ENCODE peak calls at places on chromosome X, in nine cellular contexts. One of them, this sample, is unnamed.

GRCh38 chrX:45747905-45748304 is 547.2 kb upstream of the DIPK2B start:
- DNase-seq in Caki2: no peak
- DNase-seq in fibroblast of pulmonary artery: no peak
- DNase-seq in stimulated activated CD4-positive, alpha-beta T cell treated with anti-CD3 and anti-CD28 coated beads, Interleukin-12 subunit alpha, Interleukin-12 subunit beta, amount 100 ng/mL, for 4 hours: no peak
- DNase-seq in GM04504: no peak
- DNase-seq in pancreas: no peak
- DNase-seq in HuH-7.5: no peak
- DNase-seq in DMS 273 treated with DMSO at 0.1 percent for 48 hours: no peak
- DNase-seq in ecto neural progenitor cell: no peak
- DNase-seq in this sample: no peak

GRCh38 chrX:135484636-135485289 is 35.7 kb upstream of the INTS6L start:
- DNase-seq in Caki2: peak; percentile 18
- DNase-seq in fibroblast of pulmonary artery: peak; percentile 68
- DNase-seq in stimulated activated CD4-positive, alpha-beta T cell treated with anti-CD3 and anti-CD28 coated beads, Interleukin-12 subunit alpha, Interleukin-12 subunit beta, amount 100 ng/mL, for 4 hours: no peak
- DNase-seq in GM04504: peak; percentile 12
- DNase-seq in pancreas: no peak
- DNase-seq in HuH-7.5: no peak
- DNase-seq in DMS 273 treated with DMSO at 0.1 percent for 48 hours: peak; percentile 24
- DNase-seq in ecto neural progenitor cell: no peak
- DNase-seq in this sample: peak; percentile 12

GRCh38 chrX:7996414-7996813 is 69.2 kb upstream of the PNPLA4 start:
- DNase-seq in Caki2: peak; percentile 8
- DNase-seq in fibroblast of pulmonary artery: peak; percentile 49
- DNase-seq in stimulated activated CD4-positive, alpha-beta T cell treated with anti-CD3 and anti-CD28 coated beads, Interleukin-12 subunit alpha, Interleukin-12 subunit beta, amount 100 ng/mL, for 4 hours: no peak
- DNase-seq in GM04504: no peak
- DNase-seq in pancreas: no peak
- DNase-seq in HuH-7.5: no peak
- DNase-seq in DMS 273 treated with DMSO at 0.1 percent for 48 hours: peak; percentile 42
- DNase-seq in ecto neural progenitor cell: no peak
- DNase-seq in this sample: peak; percentile 34

GRCh38 chrX:134074151-134074550 is 88.8 kb upstream of the GPC3 start:
- DNase-seq in Caki2: no peak
- DNase-seq in fibroblast of pulmonary artery: no peak
- DNase-seq in stimulated activated CD4-positive, alpha-beta T cell treated with anti-CD3 and anti-CD28 coated beads, Interleukin-12 subunit alpha, Interleukin-12 subunit beta, amount 100 ng/mL, for 4 hours: no peak
- DNase-seq in GM04504: no peak
- DNase-seq in pancreas: no peak
- DNase-seq in HuH-7.5: peak; percentile 1
- DNase-seq in DMS 273 treated with DMSO at 0.1 percent for 48 hours: no peak
- DNase-seq in ecto neural progenitor cell: no peak
- DNase-seq in this sample: no peak

GRCh38 chrX:17939724-17940123 is 78.6 kb upstream of the RAI2 start:
- DNase-seq in Caki2: no peak
- DNase-seq in fibroblast of pulmonary artery: no peak
- DNase-seq in stimulated activated CD4-positive, alpha-beta T cell treated with anti-CD3 and anti-CD28 coated beads, Interleukin-12 subunit alpha, Interleukin-12 subunit beta, amount 100 ng/mL, for 4 hours: no peak
- DNase-seq in GM04504: no peak
- DNase-seq in pancreas: peak; percentile 22
- DNase-seq in HuH-7.5: no peak
- DNase-seq in DMS 273 treated with DMSO at 0.1 percent for 48 hours: no peak
- DNase-seq in ecto neural progenitor cell: no peak
- DNase-seq in this sample: no peak

GRCh38 chrX:129981752-129982299 is 609 bp upstream of the BCORL1 start:
- DNase-seq in Caki2: no peak
- DNase-seq in fibroblast of pulmonary artery: no peak
- DNase-seq in stimulated activated CD4-positive, alpha-beta T cell treated with anti-CD3 and anti-CD28 coated beads, Interleukin-12 subunit alpha, Interleukin-12 subunit beta, amount 100 ng/mL, for 4 hours: no peak
- DNase-seq in GM04504: no peak
- DNase-seq in pancreas: peak; percentile 25
- DNase-seq in HuH-7.5: no peak
- DNase-seq in DMS 273 treated with DMSO at 0.1 percent for 48 hours: no peak
- DNase-seq in ecto neural progenitor cell: no peak
- DNase-seq in this sample: no peak

GRCh38 chrX:69093960-69094935 is 71.0 kb downstream of the PJA1 start:
- DNase-seq in Caki2: peak; percentile 23
- DNase-seq in fibroblast of pulmonary artery: peak; percentile 70
- DNase-seq in stimulated activated CD4-positive, alpha-beta T cell treated with anti-CD3 and anti-CD28 coated beads, Interleukin-12 subunit alpha, Interleukin-12 subunit beta, amount 100 ng/mL, for 4 hours: no peak
- DNase-seq in GM04504: peak; percentile 12
- DNase-seq in pancreas: no peak
- DNase-seq in HuH-7.5: peak; percentile 34
- DNase-seq in DMS 273 treated with DMSO at 0.1 percent for 48 hours: peak; percentile 20
- DNase-seq in ecto neural progenitor cell: peak; percentile 61
- DNase-seq in this sample: peak; percentile 62

GRCh38 chrX:123993326-123993725 is 31.8 kb downstream of the STAG2 start:
- DNase-seq in Caki2: no peak
- DNase-seq in fibroblast of pulmonary artery: peak; percentile 63
- DNase-seq in stimulated activated CD4-positive, alpha-beta T cell treated with anti-CD3 and anti-CD28 coated beads, Interleukin-12 subunit alpha, Interleukin-12 subunit beta, amount 100 ng/mL, for 4 hours: no peak
- DNase-seq in GM04504: peak; percentile 16
- DNase-seq in pancreas: no peak
- DNase-seq in HuH-7.5: no peak
- DNase-seq in DMS 273 treated with DMSO at 0.1 percent for 48 hours: no peak
- DNase-seq in ecto neural progenitor cell: no peak
- DNase-seq in this sample: no peak

GRCh38 chrX:17812763-17813162 is 48.3 kb downstream of the RAI2 start:
- DNase-seq in Caki2: no peak
- DNase-seq in fibroblast of pulmonary artery: peak; percentile 1
- DNase-seq in stimulated activated CD4-positive, alpha-beta T cell treated with anti-CD3 and anti-CD28 coated beads, Interleukin-12 subunit alpha, Interleukin-12 subunit beta, amount 100 ng/mL, for 4 hours: no peak
- DNase-seq in GM04504: no peak
- DNase-seq in pancreas: no peak
- DNase-seq in HuH-7.5: no peak
- DNase-seq in DMS 273 treated with DMSO at 0.1 percent for 48 hours: no peak
- DNase-seq in ecto neural progenitor cell: no peak
- DNase-seq in this sample: no peak

GRCh38 chrX:82230013-82230412 is 1028.1 kb downstream of the SH3BGRL start:
- DNase-seq in Caki2: no peak
- DNase-seq in fibroblast of pulmonary artery: no peak
- DNase-seq in stimulated activated CD4-positive, alpha-beta T cell treated with anti-CD3 and anti-CD28 coated beads, Interleukin-12 subunit alpha, Interleukin-12 subunit beta, amount 100 ng/mL, for 4 hours: no peak
- DNase-seq in GM04504: no peak
- DNase-seq in pancreas: no peak
- DNase-seq in HuH-7.5: no peak
- DNase-seq in DMS 273 treated with DMSO at 0.1 percent for 48 hours: no peak
- DNase-seq in ecto neural progenitor cell: no peak
- DNase-seq in this sample: no peak

GRCh38 chrX:55839480-55839879 is 121.9 kb downstream of the RRAGB start:
- DNase-seq in Caki2: peak; percentile 6
- DNase-seq in fibroblast of pulmonary artery: no peak
- DNase-seq in stimulated activated CD4-positive, alpha-beta T cell treated with anti-CD3 and anti-CD28 coated beads, Interleukin-12 subunit alpha, Interleukin-12 subunit beta, amount 100 ng/mL, for 4 hours: no peak
- DNase-seq in GM04504: no peak
- DNase-seq in pancreas: no peak
- DNase-seq in HuH-7.5: no peak
- DNase-seq in DMS 273 treated with DMSO at 0.1 percent for 48 hours: no peak
- DNase-seq in ecto neural progenitor cell: no peak
- DNase-seq in this sample: no peak

GRCh38 chrX:48083212-48083611 is 11.8 kb upstream of the ZNF630 start:
- DNase-seq in Caki2: peak; percentile 36
- DNase-seq in fibroblast of pulmonary artery: peak; percentile 60
- DNase-seq in stimulated activated CD4-positive, alpha-beta T cell treated with anti-CD3 and anti-CD28 coated beads, Interleukin-12 subunit alpha, Interleukin-12 subunit beta, amount 100 ng/mL, for 4 hours: peak; percentile 26
- DNase-seq in GM04504: no peak
- DNase-seq in pancreas: no peak
- DNase-seq in HuH-7.5: peak; percentile 17
- DNase-seq in DMS 273 treated with DMSO at 0.1 percent for 48 hours: peak; percentile 7
- DNase-seq in ecto neural progenitor cell: peak; percentile 48
- DNase-seq in this sample: peak; percentile 56

GRCh38 chrX:104330966-104331365 is 76.2 kb upstream of the ESX1 start:
- DNase-seq in Caki2: no peak
- DNase-seq in fibroblast of pulmonary artery: peak; percentile 50
- DNase-seq in stimulated activated CD4-positive, alpha-beta T cell treated with anti-CD3 and anti-CD28 coated beads, Interleukin-12 subunit alpha, Interleukin-12 subunit beta, amount 100 ng/mL, for 4 hours: no peak
- DNase-seq in GM04504: no peak
- DNase-seq in pancreas: no peak
- DNase-seq in HuH-7.5: no peak
- DNase-seq in DMS 273 treated with DMSO at 0.1 percent for 48 hours: no peak
- DNase-seq in ecto neural progenitor cell: no peak
- DNase-seq in this sample: no peak

GRCh38 chrX:154372612-154373022 is 1.8 kb downstream of the FLNA start:
- DNase-seq in Caki2: peak; percentile 89
- DNase-seq in fibroblast of pulmonary artery: no peak
- DNase-seq in stimulated activated CD4-positive, alpha-beta T cell treated with anti-CD3 and anti-CD28 coated beads, Interleukin-12 subunit alpha, Interleukin-12 subunit beta, amount 100 ng/mL, for 4 hours: no peak
- DNase-seq in GM04504: no peak
- DNase-seq in pancreas: no peak
- DNase-seq in HuH-7.5: no peak
- DNase-seq in DMS 273 treated with DMSO at 0.1 percent for 48 hours: no peak
- DNase-seq in ecto neural progenitor cell: no peak
- DNase-seq in this sample: no peak

GRCh38 chrX:85012098-85012497 is 8.4 kb downstream of the APOOL start:
- DNase-seq in Caki2: no peak
- DNase-seq in fibroblast of pulmonary artery: no peak
- DNase-seq in stimulated activated CD4-positive, alpha-beta T cell treated with anti-CD3 and anti-CD28 coated beads, Interleukin-12 subunit alpha, Interleukin-12 subunit beta, amount 100 ng/mL, for 4 hours: no peak
- DNase-seq in GM04504: no peak
- DNase-seq in pancreas: no peak
- DNase-seq in HuH-7.5: no peak
- DNase-seq in DMS 273 treated with DMSO at 0.1 percent for 48 hours: no peak
- DNase-seq in ecto neural progenitor cell: no peak
- DNase-seq in this sample: no peak

GRCh38 chrX:154482786-154483185 is 3.6 kb downstream of the UBL4A start:
- DNase-seq in Caki2: no peak
- DNase-seq in fibroblast of pulmonary artery: no peak
- DNase-seq in stimulated activated CD4-positive, alpha-beta T cell treated with anti-CD3 and anti-CD28 coated beads, Interleukin-12 subunit alpha, Interleukin-12 subunit beta, amount 100 ng/mL, for 4 hours: no peak
- DNase-seq in GM04504: no peak
- DNase-seq in pancreas: no peak
- DNase-seq in HuH-7.5: no peak
- DNase-seq in DMS 273 treated with DMSO at 0.1 percent for 48 hours: no peak
- DNase-seq in ecto neural progenitor cell: no peak
- DNase-seq in this sample: no peak

GRCh38 chrX:154349979-154350378 is 24.5 kb downstream of the FLNA start:
- DNase-seq in Caki2: no peak
- DNase-seq in fibroblast of pulmonary artery: no peak
- DNase-seq in stimulated activated CD4-positive, alpha-beta T cell treated with anti-CD3 and anti-CD28 coated beads, Interleukin-12 subunit alpha, Interleukin-12 subunit beta, amount 100 ng/mL, for 4 hours: no peak
- DNase-seq in GM04504: no peak
- DNase-seq in pancreas: peak; percentile 8
- DNase-seq in HuH-7.5: no peak
- DNase-seq in DMS 273 treated with DMSO at 0.1 percent for 48 hours: no peak
- DNase-seq in ecto neural progenitor cell: no peak
- DNase-seq in this sample: no peak

GRCh38 chrX:144494069-144494468 is 610.2 kb downstream of the UBE2NL start:
- DNase-seq in Caki2: no peak
- DNase-seq in fibroblast of pulmonary artery: no peak
- DNase-seq in stimulated activated CD4-positive, alpha-beta T cell treated with anti-CD3 and anti-CD28 coated beads, Interleukin-12 subunit alpha, Interleukin-12 subunit beta, amount 100 ng/mL, for 4 hours: no peak
- DNase-seq in GM04504: no peak
- DNase-seq in pancreas: no peak
- DNase-seq in HuH-7.5: no peak
- DNase-seq in DMS 273 treated with DMSO at 0.1 percent for 48 hours: no peak
- DNase-seq in ecto neural progenitor cell: no peak
- DNase-seq in this sample: no peak

GRCh38 chrX:82676386-82676785 is 831.7 kb upstream of the POU3F4 start:
- DNase-seq in Caki2: no peak
- DNase-seq in fibroblast of pulmonary artery: no peak
- DNase-seq in stimulated activated CD4-positive, alpha-beta T cell treated with anti-CD3 and anti-CD28 coated beads, Interleukin-12 subunit alpha, Interleukin-12 subunit beta, amount 100 ng/mL, for 4 hours: no peak
- DNase-seq in GM04504: no peak
- DNase-seq in pancreas: no peak
- DNase-seq in HuH-7.5: no peak
- DNase-seq in DMS 273 treated with DMSO at 0.1 percent for 48 hours: no peak
- DNase-seq in ecto neural progenitor cell: no peak
- DNase-seq in this sample: no peak

GRCh38 chrX:107678957-107679740 is 50.8 kb downstream of the PRPS1 start:
- DNase-seq in Caki2: peak; percentile 50
- DNase-seq in fibroblast of pulmonary artery: peak; percentile 87
- DNase-seq in stimulated activated CD4-positive, alpha-beta T cell treated with anti-CD3 and anti-CD28 coated beads, Interleukin-12 subunit alpha, Interleukin-12 subunit beta, amount 100 ng/mL, for 4 hours: peak; percentile 33
- DNase-seq in GM04504: peak; percentile 27
- DNase-seq in pancreas: no peak
- DNase-seq in HuH-7.5: no peak
- DNase-seq in DMS 273 treated with DMSO at 0.1 percent for 48 hours: no peak
- DNase-seq in ecto neural progenitor cell: no peak
- DNase-seq in this sample: no peak

GRCh38 chrX:50813843-50814661 is at the start of gene SHROOM4:
- DNase-seq in Caki2: peak; percentile 86
- DNase-seq in fibroblast of pulmonary artery: peak; percentile 67
- DNase-seq in stimulated activated CD4-positive, alpha-beta T cell treated with anti-CD3 and anti-CD28 coated beads, Interleukin-12 subunit alpha, Interleukin-12 subunit beta, amount 100 ng/mL, for 4 hours: no peak
- DNase-seq in GM04504: peak; percentile 10
- DNase-seq in pancreas: peak; percentile 22
- DNase-seq in HuH-7.5: no peak
- DNase-seq in DMS 273 treated with DMSO at 0.1 percent for 48 hours: no peak
- DNase-seq in ecto neural progenitor cell: peak; percentile 64
- DNase-seq in this sample: peak; percentile 79

GRCh38 chrX:13876652-13877051 is 59.8 kb upstream of the GPM6B start:
- DNase-seq in Caki2: no peak
- DNase-seq in fibroblast of pulmonary artery: peak; percentile 46
- DNase-seq in stimulated activated CD4-positive, alpha-beta T cell treated with anti-CD3 and anti-CD28 coated beads, Interleukin-12 subunit alpha, Interleukin-12 subunit beta, amount 100 ng/mL, for 4 hours: no peak
- DNase-seq in GM04504: no peak
- DNase-seq in pancreas: no peak
- DNase-seq in HuH-7.5: no peak
- DNase-seq in DMS 273 treated with DMSO at 0.1 percent for 48 hours: no peak
- DNase-seq in ecto neural progenitor cell: no peak
- DNase-seq in this sample: no peak

GRCh38 chrX:136115909-136116297 is 31.4 kb upstream of the FHL1 start:
- DNase-seq in Caki2: no peak
- DNase-seq in fibroblast of pulmonary artery: no peak
- DNase-seq in stimulated activated CD4-positive, alpha-beta T cell treated with anti-CD3 and anti-CD28 coated beads, Interleukin-12 subunit alpha, Interleukin-12 subunit beta, amount 100 ng/mL, for 4 hours: no peak
- DNase-seq in GM04504: no peak
- DNase-seq in pancreas: no peak
- DNase-seq in HuH-7.5: no peak
- DNase-seq in DMS 273 treated with DMSO at 0.1 percent for 48 hours: no peak
- DNase-seq in ecto neural progenitor cell: no peak
- DNase-seq in this sample: no peak

GRCh38 chrX:1389181-1389992 is 2.5 kb downstream of the SLC25A6 start:
- DNase-seq in Caki2: no peak
- DNase-seq in fibroblast of pulmonary artery: no peak
- DNase-seq in stimulated activated CD4-positive, alpha-beta T cell treated with anti-CD3 and anti-CD28 coated beads, Interleukin-12 subunit alpha, Interleukin-12 subunit beta, amount 100 ng/mL, for 4 hours: no peak
- DNase-seq in GM04504: no peak
- DNase-seq in pancreas: no peak
- DNase-seq in HuH-7.5: no peak
- DNase-seq in DMS 273 treated with DMSO at 0.1 percent for 48 hours: no peak
- DNase-seq in ecto neural progenitor cell: peak; percentile 38
- DNase-seq in this sample: no peak

GRCh38 chrX:68396953-68397352 is 36.3 kb downstream of the OPHN1 start:
- DNase-seq in Caki2: no peak
- DNase-seq in fibroblast of pulmonary artery: no peak
- DNase-seq in stimulated activated CD4-positive, alpha-beta T cell treated with anti-CD3 and anti-CD28 coated beads, Interleukin-12 subunit alpha, Interleukin-12 subunit beta, amount 100 ng/mL, for 4 hours: no peak
- DNase-seq in GM04504: no peak
- DNase-seq in pancreas: no peak
- DNase-seq in HuH-7.5: no peak
- DNase-seq in DMS 273 treated with DMSO at 0.1 percent for 48 hours: no peak
- DNase-seq in ecto neural progenitor cell: no peak
- DNase-seq in this sample: no peak

GRCh38 chrX:153954618-153955450 is 10.4 kb upstream of the RENBP start:
- DNase-seq in Caki2: no peak
- DNase-seq in fibroblast of pulmonary artery: no peak
- DNase-seq in stimulated activated CD4-positive, alpha-beta T cell treated with anti-CD3 and anti-CD28 coated beads, Interleukin-12 subunit alpha, Interleukin-12 subunit beta, amount 100 ng/mL, for 4 hours: no peak
- DNase-seq in GM04504: no peak
- DNase-seq in pancreas: peak; percentile 27
- DNase-seq in HuH-7.5: no peak
- DNase-seq in DMS 273 treated with DMSO at 0.1 percent for 48 hours: no peak
- DNase-seq in ecto neural progenitor cell: no peak
- DNase-seq in this sample: no peak

GRCh38 chrX:868248-868647 is 237.7 kb downstream of the SHOX start:
- DNase-seq in Caki2: no peak
- DNase-seq in fibroblast of pulmonary artery: no peak
- DNase-seq in stimulated activated CD4-positive, alpha-beta T cell treated with anti-CD3 and anti-CD28 coated beads, Interleukin-12 subunit alpha, Interleukin-12 subunit beta, amount 100 ng/mL, for 4 hours: no peak
- DNase-seq in GM04504: no peak
- DNase-seq in pancreas: no peak
- DNase-seq in HuH-7.5: no peak
- DNase-seq in DMS 273 treated with DMSO at 0.1 percent for 48 hours: no peak
- DNase-seq in ecto neural progenitor cell: no peak
- DNase-seq in this sample: no peak

GRCh38 chrX:17613979-17614572 is 123.2 kb upstream of the SCML1 start:
- DNase-seq in Caki2: no peak
- DNase-seq in fibroblast of pulmonary artery: no peak
- DNase-seq in stimulated activated CD4-positive, alpha-beta T cell treated with anti-CD3 and anti-CD28 coated beads, Interleukin-12 subunit alpha, Interleukin-12 subunit beta, amount 100 ng/mL, for 4 hours: no peak
- DNase-seq in GM04504: no peak
- DNase-seq in pancreas: peak; percentile 39
- DNase-seq in HuH-7.5: no peak
- DNase-seq in DMS 273 treated with DMSO at 0.1 percent for 48 hours: peak; percentile 4
- DNase-seq in ecto neural progenitor cell: no peak
- DNase-seq in this sample: no peak

GRCh38 chrX:109732319-109732779 is 708 bp downstream of the ACSL4 start:
- DNase-seq in Caki2: peak; percentile 23
- DNase-seq in fibroblast of pulmonary artery: peak; percentile 60
- DNase-seq in stimulated activated CD4-positive, alpha-beta T cell treated with anti-CD3 and anti-CD28 coated beads, Interleukin-12 subunit alpha, Interleukin-12 subunit beta, amount 100 ng/mL, for 4 hours: peak; percentile 1
- DNase-seq in GM04504: no peak
- DNase-seq in pancreas: no peak
- DNase-seq in HuH-7.5: no peak
- DNase-seq in DMS 273 treated with DMSO at 0.1 percent for 48 hours: no peak
- DNase-seq in ecto neural progenitor cell: no peak
- DNase-seq in this sample: no peak

GRCh38 chrX:19514791-19515614 is at the start of gene MAP3K15:
- DNase-seq in Caki2: peak; percentile 45
- DNase-seq in fibroblast of pulmonary artery: no peak
- DNase-seq in stimulated activated CD4-positive, alpha-beta T cell treated with anti-CD3 and anti-CD28 coated beads, Interleukin-12 subunit alpha, Interleukin-12 subunit beta, amount 100 ng/mL, for 4 hours: peak; percentile 2
- DNase-seq in GM04504: no peak
- DNase-seq in pancreas: peak; percentile 52
- DNase-seq in HuH-7.5: peak; percentile 31
- DNase-seq in DMS 273 treated with DMSO at 0.1 percent for 48 hours: no peak
- DNase-seq in ecto neural progenitor cell: peak; percentile 61
- DNase-seq in this sample: peak; percentile 25

GRCh38 chrX:115616943-115617563 is 56.1 kb downstream of the PLS3 start:
- DNase-seq in Caki2: no peak
- DNase-seq in fibroblast of pulmonary artery: peak; percentile 49
- DNase-seq in stimulated activated CD4-positive, alpha-beta T cell treated with anti-CD3 and anti-CD28 coated beads, Interleukin-12 subunit alpha, Interleukin-12 subunit beta, amount 100 ng/mL, for 4 hours: no peak
- DNase-seq in GM04504: peak; percentile 26
- DNase-seq in pancreas: no peak
- DNase-seq in HuH-7.5: no peak
- DNase-seq in DMS 273 treated with DMSO at 0.1 percent for 48 hours: no peak
- DNase-seq in ecto neural progenitor cell: no peak
- DNase-seq in this sample: no peak